ENCODE peak calls at places on chromosomes 5 and 9, in six cellular contexts. N is vagina, G is neuronal stem cell, W is astrocyte of the cerebellum, B is AG04450, H is dorsolateral prefrontal cortex. M is an unnamed sample.

GRCh38 chr9:27471789-27472585 is 52.1 kb upstream of the IFNK start:
- DNase-seq in N (no peak), G (no peak), W (peak; percentile 31), B (no peak), H (no peak), M (no peak)

GRCh38 chr9:135135171-135135926 is 47.9 kb downstream of the OLFM1 start:
- DNase-seq in N (no peak), G (no peak), W (no peak), B (no peak), H (no peak), M (no peak)

GRCh38 chr5:74415695-74416102 is 224.8 kb downstream of the ENC1 start:
- DNase-seq in N (no peak), G (no peak), W (no peak), B (no peak), H (no peak), M (no peak)

GRCh38 chr5:57406591-57406990 is 76.0 kb downstream of the ACTBL2 start:
- DNase-seq in N (no peak), G (no peak), W (no peak), B (no peak), H (no peak), M (no peak)

GRCh38 chr5:5523066-5523505 is 100.6 kb downstream of the ICE1 start:
- DNase-seq in N (no peak), G (no peak), W (no peak), B (no peak), H (no peak), M (no peak)

GRCh38 chr9:112487008-112487798 is 576 bp downstream of the KIAA1958 start:
- DNase-seq in N (no peak), G (peak; percentile 71), W (peak; percentile 11), B (no peak), H (peak; percentile 52), M (no peak)

GRCh38 chr9:135248111-135248510 is 160.6 kb downstream of the OLFM1 start:
- DNase-seq in N (no peak), G (no peak), W (no peak), B (no peak), H (no peak), M (no peak)

GRCh38 chr5:68369436-68370125 is 154.0 kb downstream of the PIK3R1 start:
- DNase-seq in N (no peak), G (no peak), W (no peak), B (no peak), H (no peak), M (no peak)

GRCh38 chr9:107373809-107374208 is 90.7 kb downstream of the RAD23B start:
- DNase-seq in N (no peak), G (no peak), W (no peak), B (no peak), H (no peak), M (no peak)

GRCh38 chr9:5719546-5719945 is 90.6 kb downstream of the RIC1 start:
- DNase-seq in N (no peak), G (no peak), W (no peak), B (no peak), H (no peak), M (no peak)

GRCh38 chr9:6243746-6244145 is 28.1 kb downstream of the IL33 start:
- DNase-seq in N (no peak), G (no peak), W (no peak), B (no peak), H (no peak), M (no peak)

GRCh38 chr5:141701341-141702119 is 19.5 kb upstream of the ARAP3 start:
- DNase-seq in N (no peak), G (no peak), W (no peak), B (no peak), H (no peak), M (no peak)

GRCh38 chr9:101458955-101459631 is 23.5 kb upstream of the ALDOB start:
- DNase-seq in N (no peak), G (peak; percentile 38), W (peak; percentile 77), B (peak; percentile 56), H (no peak), M (peak; percentile 48)

GRCh38 chr9:75185585-75186170 is 97.4 kb downstream of the OSTF1 start:
- DNase-seq in N (no peak), G (peak; percentile 14), W (no peak), B (no peak), H (no peak), M (no peak)

GRCh38 chr9:124632077-124632621 is 125.0 kb upstream of the NR5A1 start:
- DNase-seq in N (no peak), G (no peak), W (no peak), B (no peak), H (no peak), M (peak; percentile 14)

GRCh38 chr5:35003018-35003957 is 44.5 kb downstream of the AGXT2 start:
- DNase-seq in N (no peak), G (peak; percentile 65), W (no peak), B (no peak), H (no peak), M (no peak)

GRCh38 chr5:55823151-55823796 is 27.9 kb upstream of the IL31RA start:
- DNase-seq in N (no peak), G (no peak), W (no peak), B (no peak), H (no peak), M (no peak)

GRCh38 chr5:61450170-61450815 is 118.2 kb downstream of the ZSWIM6 start:
- DNase-seq in N (no peak), G (peak; percentile 3), W (peak; percentile 71), B (peak; percentile 70), H (no peak), M (peak; percentile 71)

GRCh38 chr5:136686192-136686872 is 321.0 kb upstream of the TRPC7 start:
- DNase-seq in N (no peak), G (no peak), W (no peak), B (no peak), H (no peak), M (no peak)

GRCh38 chr5:80757290-80757689 is 102.5 kb upstream of the DHFR start:
- DNase-seq in N (no peak), G (no peak), W (no peak), B (no peak), H (no peak), M (no peak)

GRCh38 chr5:111463304-111463703 is 49.0 kb downstream of the STARD4 start:
- DNase-seq in N (no peak), G (no peak), W (no peak), B (no peak), H (no peak), M (no peak)

GRCh38 chr5:76303917-76304316 is 99.2 kb upstream of the IQGAP2 start:
- DNase-seq in N (no peak), G (no peak), W (no peak), B (no peak), H (no peak), M (no peak)

GRCh38 chr9:70120834-70121510 is 77.3 kb downstream of the MAMDC2 start:
- DNase-seq in N (no peak), G (no peak), W (peak; percentile 87), B (peak; percentile 85), H (no peak), M (peak; percentile 92)

GRCh38 chr9:74838351-74838750 is 49.4 kb downstream of the TRPM6 start:
- DNase-seq in N (no peak), G (no peak), W (no peak), B (no peak), H (no peak), M (no peak)

GRCh38 chr5:81767938-81768337 is 17.0 kb upstream of the SSBP2 start:
- DNase-seq in N (no peak), G (no peak), W (no peak), B (no peak), H (no peak), M (no peak)

GRCh38 chr9:127525426-127526188 is 74.3 kb downstream of the LRSAM1 start:
- DNase-seq in N (no peak), G (no peak), W (no peak), B (no peak), H (no peak), M (no peak)

DNA sequence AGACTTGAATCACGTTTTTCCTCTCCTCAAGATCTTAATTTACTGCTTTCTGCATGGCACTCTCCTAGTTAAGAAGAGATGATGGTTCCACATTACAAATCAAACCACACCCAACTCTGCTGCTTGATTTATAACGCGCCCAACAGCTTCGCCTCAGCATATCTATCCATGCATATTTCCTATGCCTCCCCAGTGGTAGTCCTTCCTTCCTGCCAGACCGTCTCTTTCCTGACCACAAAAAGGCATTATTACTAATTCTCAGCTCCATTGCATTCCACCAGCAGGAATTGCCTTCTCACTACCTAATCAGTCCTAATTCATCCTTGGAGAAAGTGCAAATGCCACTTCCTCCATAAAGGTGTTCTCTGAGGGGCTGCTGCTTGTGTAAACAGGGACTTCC is 95.0 kb upstream of the CAST start:
- DNase-seq in N (no peak), G (no peak), W (no peak), B (no peak), H (no peak), M (peak; percentile 47)
- H3K4me3 ChIP-seq in N (no peak overlapping the region), G (no peak overlapping the region), W (no peak overlapping the region), B (no peak overlapping the region), H (no peak overlapping the region), M (no peak overlapping the region)

DNA sequence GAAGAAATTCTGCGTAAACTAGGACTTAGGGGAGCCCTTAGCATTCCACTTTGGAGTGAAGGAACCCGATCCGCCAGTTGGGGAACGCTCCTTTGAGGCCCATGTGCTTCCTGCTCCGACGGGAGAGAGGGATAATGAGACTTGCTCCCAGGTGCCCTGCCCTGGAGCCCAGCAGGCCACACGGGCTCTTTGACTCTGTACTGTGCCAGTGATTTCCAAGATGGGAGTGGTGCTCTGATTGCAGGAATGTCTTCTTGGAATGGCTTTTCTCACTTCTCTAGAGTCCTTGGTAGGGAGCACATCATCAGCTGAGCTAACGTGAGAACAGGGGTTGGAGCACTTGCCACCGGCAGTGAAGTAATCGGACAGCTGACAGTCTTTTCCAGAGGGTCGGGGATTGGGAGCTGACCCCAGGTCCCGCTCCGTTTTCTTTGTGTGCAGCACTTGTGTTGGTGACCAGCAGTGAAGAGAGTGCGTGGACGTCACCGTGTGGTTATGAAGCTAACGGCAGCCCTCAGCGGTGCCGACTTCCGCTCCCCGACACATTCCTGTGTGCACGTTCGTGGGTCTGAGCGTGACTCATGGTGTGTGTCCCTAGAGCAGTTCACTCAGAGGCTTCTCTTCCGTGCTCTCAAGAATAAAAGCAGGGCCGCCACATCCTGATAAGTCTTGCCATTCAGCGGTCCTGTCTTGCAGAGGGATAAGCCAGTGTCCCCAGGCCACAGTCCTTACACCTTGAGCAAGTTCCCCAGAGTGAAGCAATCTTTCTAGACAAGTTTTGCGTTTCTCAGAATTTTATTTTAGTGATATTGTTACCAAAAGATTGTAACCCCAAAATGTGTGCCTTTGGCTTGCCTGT is 25.6 kb downstream of the ABL1 start:
- DNase-seq in N (no peak), G (no peak), W (peak; percentile 96), B (peak; percentile 83), H (peak; percentile 57), M (peak; percentile 97)
- H3K4me3 ChIP-seq in N (no peak overlapping the region), G (no peak overlapping the region), W (no peak overlapping the region), B (peak overlapping the region; percentile 10), H (no peak overlapping the region), M (no peak overlapping the region)

DNA sequence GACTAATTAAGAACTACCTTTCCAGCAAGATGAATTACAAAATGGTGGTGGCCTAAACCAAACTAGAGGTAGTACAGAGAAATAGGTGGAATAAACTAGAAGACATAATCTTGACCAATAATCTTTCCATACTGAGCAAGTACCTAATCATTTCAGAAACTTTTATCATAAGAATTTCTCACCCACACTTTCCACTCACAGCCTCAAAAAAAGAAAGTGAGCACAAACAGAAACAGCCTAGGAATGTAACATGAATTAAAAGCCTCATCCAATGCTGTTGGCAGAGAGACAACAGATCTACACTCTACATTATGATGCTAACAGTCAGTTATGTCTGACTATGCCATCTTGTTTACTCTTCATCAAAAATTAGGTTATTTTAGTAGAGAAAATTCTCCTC is 1.3 kb downstream of the RNF38 start:
- DNase-seq in N (no peak), G (no peak), W (no peak), B (no peak), H (no peak), M (no peak)
- H3K4me3 ChIP-seq in N (no peak overlapping the region), G (no peak overlapping the region), W (peak overlapping the region; percentile 70), B (peak overlapping the region; percentile 43), H (peak overlapping the region; percentile 87), M (no peak overlapping the region)

GRCh38 chr9:137078701-137079400 is 1.5 kb downstream of the UAP1L1 start:
- DNase-seq in N (no peak), G (no peak), W (no peak), B (no peak), H (no peak), M (no peak)
- H3K4me3 ChIP-seq in N (peak overlapping the region; percentile 77), G (peak overlapping the region; percentile 59), W (peak overlapping the region; percentile 56), B (peak overlapping the region; percentile 73), H (no peak overlapping the region), M (peak overlapping the region; percentile 64)